ENCODE peak calls at places on chromosomes 1 and 21, in nine cellular contexts. Z, P, C, J, I, O, N, B and M are unnamed samples.

GRCh38 chr1:234538930-234539649 is 60.1 kb upstream of the TARBP1 start:
- DNase-seq in Z (no peak), P (no peak), C (no peak), J (no peak), I (no peak), O (no peak), N (no peak), B (peak), M (no peak)

GRCh38 chr1:57615956-57616355 is 192.1 kb upstream of the DAB1 start:
- DNase-seq in Z (no peak), P (no peak), C (no peak), J (no peak), I (no peak), O (peak), N (no peak), B (no peak), M (no peak)

GRCh38 chr1:198253668-198254067 is 96.9 kb downstream of the NEK7 start:
- DNase-seq in Z (no peak), P (no peak), C (no peak), J (no peak), I (no peak), O (peak), N (no peak), B (no peak), M (peak)

GRCh38 chr1:40612345-40612831 is 53.1 kb downstream of the RIMS3 start:
- DNase-seq in Z (peak), P (no peak), C (no peak), J (no peak), I (peak), O (peak), N (peak), B (no peak), M (peak)

GRCh38 chr1:6634278-6635052 is 9.8 kb downstream of the THAP3 start:
- DNase-seq in Z (peak), P (no peak), C (no peak), J (no peak), I (peak), O (peak), N (no peak), B (peak), M (no peak)

GRCh38 chr1:193014354-193014753 is 44.8 kb downstream of the UCHL5 start:
- DNase-seq in Z (no peak), P (no peak), C (no peak), J (no peak), I (no peak), O (peak), N (no peak), B (no peak), M (no peak)

GRCh38 chr1:6790146-6790545 is 4.9 kb downstream of the CAMTA1 start:
- DNase-seq in Z (no peak), P (no peak), C (no peak), J (no peak), I (no peak), O (no peak), N (no peak), B (no peak), M (no peak)

GRCh38 chr1:3307359-3307758 is 147.1 kb upstream of the ARHGEF16 start:
- DNase-seq in Z (no peak), P (no peak), C (no peak), J (no peak), I (no peak), O (no peak), N (no peak), B (no peak), M (no peak)

GRCh38 chr1:26729633-26730032 is 33.8 kb downstream of the ARID1A start:
- DNase-seq in Z (no peak), P (no peak), C (no peak), J (no peak), I (no peak), O (no peak), N (no peak), B (no peak), M (no peak)

GRCh38 chr1:82464362-82464931 is 663.7 kb downstream of the ADGRL2 start:
- DNase-seq in Z (no peak), P (no peak), C (no peak), J (no peak), I (no peak), O (peak), N (no peak), B (peak), M (no peak)

GRCh38 chr1:118223426-118223825 is 38.4 kb upstream of the SPAG17 start:
- DNase-seq in Z (peak), P (no peak), C (peak), J (no peak), I (no peak), O (peak), N (no peak), B (no peak), M (no peak)

GRCh38 chr1:38038836-38039235 is 7.8 kb downstream of the POU3F1 start:
- DNase-seq in Z (no peak), P (no peak), C (no peak), J (peak), I (no peak), O (peak), N (no peak), B (no peak), M (no peak)

GRCh38 chr1:115089443-115090340 is at the start of gene TSPAN2:
- DNase-seq in Z (peak), P (peak), C (peak), J (no peak), I (peak), O (peak), N (peak), B (peak), M (no peak)

GRCh38 chr1:14693996-14694395 is 95.5 kb downstream of the KAZN start:
- DNase-seq in Z (no peak), P (no peak), C (no peak), J (no peak), I (no peak), O (no peak), N (no peak), B (no peak), M (no peak)

GRCh38 chr21:38661296-38662223 is 144.2 kb upstream of the ETS2 start:
- DNase-seq in Z (peak), P (no peak), C (no peak), J (no peak), I (peak), O (peak), N (no peak), B (peak), M (no peak)

GRCh38 chr21:32474179-32475059 is 61.9 kb downstream of the EVA1C start:
- DNase-seq in Z (no peak), P (no peak), C (no peak), J (no peak), I (peak), O (no peak), N (no peak), B (no peak), M (no peak)

GRCh38 chr1:78854556-78854955 is 152.0 kb downstream of the ADGRL4 start:
- DNase-seq in Z (no peak), P (no peak), C (no peak), J (no peak), I (no peak), O (no peak), N (no peak), B (no peak), M (no peak)

GRCh38 chr1:108636876-108637275 is 24.0 kb downstream of the HENMT1 start:
- DNase-seq in Z (no peak), P (no peak), C (no peak), J (no peak), I (no peak), O (peak), N (no peak), B (no peak), M (no peak)

GRCh38 chr1:186849271-186849671 is 20.5 kb downstream of the PLA2G4A start:
- DNase-seq in Z (no peak), P (no peak), C (no peak), J (no peak), I (no peak), O (no peak), N (no peak), B (no peak), M (no peak)

GRCh38 chr1:99756598-99756997 is 9.8 kb downstream of the FRRS1 start:
- DNase-seq in Z (no peak), P (no peak), C (no peak), J (peak), I (no peak), O (peak), N (no peak), B (no peak), M (no peak)

GRCh38 chr1:200129480-200129879 is 102.0 kb downstream of the NR5A2 start:
- DNase-seq in Z (no peak), P (no peak), C (no peak), J (no peak), I (no peak), O (no peak), N (no peak), B (no peak), M (no peak)

GRCh38 chr1:19646366-19646765 is 2.3 kb downstream of the NBL1 start:
- DNase-seq in Z (no peak), P (no peak), C (no peak), J (no peak), I (no peak), O (no peak), N (no peak), B (no peak), M (no peak)

GRCh38 chr1:226132731-226133503 is 53.6 kb downstream of the ACBD3 start:
- DNase-seq in Z (no peak), P (no peak), C (no peak), J (no peak), I (peak), O (no peak), N (peak), B (no peak), M (no peak)

GRCh38 chr1:24567792-24568388 is 12.0 kb downstream of the NCMAP start:
- DNase-seq in Z (no peak), P (no peak), C (no peak), J (no peak), I (no peak), O (no peak), N (no peak), B (no peak), M (no peak)

GRCh38 chr1:60130703-60131102 is 57.1 kb upstream of the C1orf87 start:
- DNase-seq in Z (no peak), P (no peak), C (no peak), J (no peak), I (no peak), O (peak), N (no peak), B (no peak), M (no peak)

GRCh38 chr1:84772428-84772943 is 82.2 kb upstream of the SSX2IP start:
- DNase-seq in Z (peak), P (peak), C (peak), J (no peak), I (peak), O (peak), N (peak), B (peak), M (peak)

GRCh38 chr1:218299416-218299815 is 14.3 kb downstream of the RRP15 start:
- DNase-seq in Z (no peak), P (no peak), C (no peak), J (no peak), I (no peak), O (peak), N (no peak), B (no peak), M (no peak)

GRCh38 chr21:44722701-44723100 is 11.3 kb upstream of the TSPEAR start:
- DNase-seq in Z (no peak), P (no peak), C (no peak), J (no peak), I (no peak), O (no peak), N (peak), B (no peak), M (no peak)

GRCh38 chr1:14625587-14626447 is 27.3 kb downstream of the KAZN start:
- DNase-seq in Z (no peak), P (no peak), C (no peak), J (no peak), I (no peak), O (no peak), N (no peak), B (no peak), M (no peak)

DNA sequence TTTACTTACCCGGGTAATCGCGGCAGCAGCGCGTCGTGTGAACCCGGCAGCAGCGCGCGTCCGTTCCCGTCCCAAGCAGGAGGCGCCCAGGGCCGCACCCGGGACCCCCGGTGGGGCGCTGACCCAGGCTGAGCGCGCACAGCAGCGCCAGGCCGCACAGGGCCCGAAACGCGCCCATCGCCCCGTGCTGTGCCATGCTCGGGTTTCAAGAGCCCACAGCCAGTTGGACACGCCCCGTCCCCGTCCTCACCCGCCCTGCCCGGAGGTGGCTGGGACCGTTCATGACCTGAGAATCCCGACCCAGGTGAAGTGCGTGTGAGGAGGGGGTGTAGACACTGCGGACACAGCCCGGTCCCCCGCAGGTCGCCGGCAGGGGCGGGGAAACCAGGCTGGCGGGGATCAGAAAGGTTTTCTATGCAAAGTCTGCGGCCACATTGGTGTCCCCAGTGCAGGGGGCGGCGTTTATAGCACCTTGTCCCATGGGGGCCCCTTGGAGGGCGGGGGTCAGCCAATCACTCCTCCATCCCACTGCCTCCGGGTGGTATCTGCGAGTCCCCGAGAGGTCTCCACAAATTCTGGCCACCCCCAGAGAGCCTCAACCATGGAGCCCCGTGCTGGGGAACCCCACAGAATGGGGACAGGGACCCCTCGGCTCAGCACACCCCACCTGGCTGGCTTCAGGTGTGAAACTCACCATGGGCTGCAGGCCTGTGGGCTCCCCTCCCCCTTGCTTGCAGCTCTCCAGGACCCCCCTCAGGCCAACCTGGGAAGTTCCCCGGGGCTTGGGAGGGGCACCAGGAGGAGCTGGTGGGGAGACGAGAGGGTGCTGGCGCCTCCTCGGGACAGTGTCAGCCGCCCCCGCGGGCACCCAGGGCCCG is at the start of gene TNFRSF18:
- DNase-seq in Z (peak), P (peak), C (peak), J (no peak), I (peak), O (no peak), N (no peak), B (peak), M (peak)
- TF ChIP-seq CTCF in Z (no peak), P (no peak), C (peak), J (no peak), I (no peak), O (no peak), N (no peak), B (no peak), M (no peak)

GRCh38 chr1:94608852-94609570 is 67.5 kb upstream of the F3 start:
- DNase-seq in Z (no peak), P (no peak), C (no peak), J (no peak), I (no peak), O (no peak), N (no peak), B (no peak), M (no peak)

GRCh38 chr1:94607398-94607797 is 65.8 kb upstream of the F3 start:
- DNase-seq in Z (no peak), P (no peak), C (no peak), J (no peak), I (no peak), O (no peak), N (no peak), B (no peak), M (no peak)

GRCh38 chr1:94612081-94612480 is 70.5 kb upstream of the F3 start:
- DNase-seq in Z (no peak), P (no peak), C (no peak), J (no peak), I (no peak), O (no peak), N (no peak), B (no peak), M (no peak)

GRCh38 chr1:94608142-94608851 is 66.7 kb upstream of the F3 start:
- DNase-seq in Z (no peak), P (no peak), C (no peak), J (peak), I (no peak), O (no peak), N (no peak), B (no peak), M (no peak)

DNA sequence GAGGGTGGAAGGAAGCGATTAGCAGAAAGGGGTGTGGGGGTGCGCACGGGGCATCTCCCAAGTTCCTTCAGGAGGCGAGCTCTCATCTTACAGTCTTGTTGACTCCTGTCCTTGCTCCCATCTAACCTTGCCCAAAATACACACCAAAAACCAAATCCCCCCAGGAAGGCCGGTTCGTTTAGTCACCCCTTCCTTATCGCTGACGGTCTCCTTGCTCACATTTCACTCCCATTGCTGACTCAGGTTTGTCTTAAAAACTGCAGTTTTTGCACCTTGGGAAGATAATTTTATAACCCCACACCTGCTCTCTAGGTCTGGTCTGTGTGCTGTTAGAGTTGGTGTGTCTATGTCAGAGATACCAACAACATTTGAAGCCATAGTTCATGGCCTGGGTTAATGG is 68.1 kb upstream of the F3 start:
- DNase-seq in Z (no peak), P (no peak), C (no peak), J (no peak), I (no peak), O (no peak), N (no peak), B (no peak), M (no peak)
- TF ChIP-seq CTCF in Z (no peak), P (no peak), C (no peak), J (no peak), I (no peak), O (no peak), N (no peak), B (no peak), M (no peak)

DNA sequence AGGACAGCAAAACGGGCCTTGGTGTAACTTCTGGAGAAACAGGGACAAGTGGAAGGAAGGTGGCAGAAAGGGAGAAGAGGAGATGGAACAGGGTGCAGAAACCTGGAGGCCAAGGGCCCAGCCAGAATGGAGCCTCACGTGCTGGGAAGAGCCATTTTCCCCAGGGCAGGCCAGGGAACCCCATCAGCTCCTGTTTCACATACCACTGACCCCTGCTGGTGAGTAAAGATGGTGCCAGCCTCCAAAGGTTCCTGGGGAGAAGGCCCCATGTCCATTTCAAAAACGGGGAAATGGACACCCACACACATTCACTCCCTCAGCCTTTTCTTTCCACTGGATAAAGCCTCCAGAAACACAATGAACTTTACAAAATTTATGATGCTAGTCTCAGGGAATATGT is 57.6 kb upstream of the JUN start:
- DNase-seq in Z (no peak), P (no peak), C (no peak), J (no peak), I (no peak), O (no peak), N (no peak), B (no peak), M (no peak)
- TF ChIP-seq CTCF in Z (peak), P (peak), C (peak), J (peak), I (peak), O (peak), N (peak), B (peak), M (peak)

GRCh38 chr1:194538453-194538852 is 1352.0 kb upstream of the B3GALT2 start:
- DNase-seq in Z (no peak), P (no peak), C (no peak), J (no peak), I (no peak), O (no peak), N (no peak), B (no peak), M (no peak)
- TF ChIP-seq CTCF in Z (no peak), P (no peak), C (peak), J (peak), I (no peak), O (no peak), N (peak), B (no peak), M (no peak)

DNA sequence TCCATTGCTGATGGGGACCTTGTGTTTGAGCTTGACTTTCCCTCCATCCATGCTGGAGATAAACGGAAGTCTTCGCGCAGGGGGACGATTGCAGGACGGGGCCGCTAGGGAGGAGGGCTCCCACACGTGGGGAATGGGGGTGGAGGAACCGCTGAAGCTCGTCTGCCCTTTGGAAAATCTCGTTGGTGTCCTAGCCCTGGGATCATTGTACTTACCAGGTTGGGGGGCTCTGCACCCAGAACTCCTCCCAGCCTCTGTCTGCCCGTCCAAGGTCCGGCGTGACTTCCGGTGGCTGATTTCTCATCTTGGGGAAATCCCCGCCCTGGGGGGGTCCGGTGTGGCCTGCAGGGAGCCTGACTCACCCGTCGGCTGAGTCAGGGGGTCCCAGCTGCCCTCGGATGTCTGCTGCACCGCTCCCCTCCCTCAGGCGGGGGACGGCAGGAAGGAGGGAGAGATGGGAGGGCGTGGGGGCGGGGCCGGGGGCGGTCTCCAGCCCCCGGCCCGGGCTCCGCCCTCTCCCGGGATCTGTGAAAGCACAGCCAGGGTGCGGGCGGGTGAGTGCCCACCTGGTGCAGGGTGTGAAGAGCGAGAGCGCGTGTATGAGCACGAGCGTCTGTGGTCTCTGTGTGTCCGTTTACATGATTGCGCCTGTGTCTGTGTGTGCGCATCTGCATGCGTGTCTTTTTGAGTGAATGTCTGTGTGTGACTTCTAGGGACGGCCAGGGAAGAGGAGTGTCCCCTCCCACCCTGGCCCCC is 35.8 kb downstream of the PIK3CD start:
- DNase-seq in Z (peak), P (peak), C (peak), J (no peak), I (peak), O (peak), N (peak), B (peak), M (peak)
- TF ChIP-seq CTCF in Z (no peak), P (no peak), C (no peak), J (peak), I (no peak), O (peak), N (no peak), B (no peak), M (peak)

GRCh38 chr1:53684741-53685140 is 54.2 kb downstream of the GLIS1 start:
- DNase-seq in Z (no peak), P (no peak), C (no peak), J (no peak), I (no peak), O (no peak), N (no peak), B (no peak), M (no peak)

GRCh38 chr1:53685272-53686051 is 53.5 kb downstream of the GLIS1 start:
- DNase-seq in Z (peak), P (no peak), C (no peak), J (no peak), I (peak), O (peak), N (peak), B (no peak), M (no peak)

GRCh38 chr1:53682881-53683280 is 56.1 kb downstream of the GLIS1 start:
- DNase-seq in Z (no peak), P (no peak), C (no peak), J (no peak), I (no peak), O (no peak), N (no peak), B (no peak), M (no peak)

GRCh38 chr1:53682369-53682685 is 56.6 kb downstream of the GLIS1 start:
- DNase-seq in Z (no peak), P (no peak), C (no peak), J (no peak), I (no peak), O (no peak), N (no peak), B (no peak), M (no peak)

GRCh38 chr1:53683986-53684740 is 54.8 kb downstream of the GLIS1 start:
- DNase-seq in Z (no peak), P (no peak), C (no peak), J (no peak), I (no peak), O (no peak), N (no peak), B (no peak), M (no peak)
- TF ChIP-seq CTCF in Z (no peak), P (no peak), C (peak), J (peak), I (peak), O (peak), N (peak), B (no peak), M (no peak)